ENCODE peak calls at places on chromosome 15, in seven cellular contexts. U is transverse colon, T is ovary, A is Peyer's patch, F is kidney, V is adrenal gland, R is psoas muscle. B is an unnamed sample. For H3K4me1, the result is how much of the 10 kb centered on the place peaks cover.

GRCh38 chr15:46857103-46857502 is 860.2 kb upstream of the SEMA6D start:
- DNase-seq in T (no peak), U (no peak), R (no peak), V (no peak), F (no peak), A (no peak), B (no peak)

GRCh38 chr15:83014205-83014653 is 2.8 kb upstream of the C15orf40 start:
- DNase-seq in R (no peak), T (no peak), V (no peak), U (no peak), F (no peak), A (no peak), B (no peak)

GRCh38 chr15:60054472-60054871 is 50.4 kb downstream of the FOXB1 start:
- DNase-seq in R (no peak), F (no peak), T (no peak), U (no peak), A (no peak), V (no peak), B (no peak)

GRCh38 chr15:41936155-41936554 is 36.2 kb downstream of the EHD4 start:
- DNase-seq in V (no peak), U (no peak), R (no peak), A (no peak), T (no peak), F (no peak), B (no peak)

GRCh38 chr15:89003865-89004725 is 84.2 kb upstream of the ABHD2 start:
- DNase-seq in F (no peak), T (no peak), V (no peak), A (no peak), R (peak), U (no peak), B (no peak)

GRCh38 chr15:39139431-39140059 is 441.3 kb upstream of the THBS1 start:
- DNase-seq in A (no peak), T (no peak), F (no peak), U (no peak), V (no peak), R (no peak), B (no peak)

GRCh38 chr15:38129531-38130199 is 123.0 kb upstream of the SPRED1 start:
- DNase-seq in F (peak), A (peak), T (peak), U (peak), R (peak), V (peak), B (peak)

GRCh38 chr15:51759557-51760070 is 8.2 kb downstream of the TMOD2 start:
- DNase-seq in V (no peak), R (no peak), A (peak), F (no peak), U (peak), T (peak), B (peak)

GRCh38 chr15:89317188-89317720 is 17.4 kb downstream of the POLG start:
- DNase-seq in V (no peak), U (no peak), F (no peak), R (no peak), A (no peak), T (no peak), B (no peak)

GRCh38 chr15:99925661-99926461 is 192.6 kb upstream of the LYSMD4 start:
- DNase-seq in T (peak), U (peak), V (peak), R (peak), F (peak), A (peak), B (peak)

GRCh38 chr15:69718445-69718844 is 265.8 kb downstream of the RPLP1 start:
- DNase-seq in T (no peak), A (no peak), F (no peak), R (no peak), U (no peak), V (no peak), B (no peak)

GRCh38 chr15:48996276-48996675 is 32.6 kb upstream of the SHC4 start:
- DNase-seq in A (no peak), U (no peak), F (no peak), V (no peak), T (no peak), R (no peak), B (no peak)

GRCh38 chr15:95799286-95800187 is 531.0 kb upstream of the NR2F2 start:
- DNase-seq in R (no peak), F (no peak), A (no peak), U (no peak), T (no peak), V (no peak), B (no peak)

GRCh38 chr15:33985751-33986150 is 17.5 kb downstream of the CHRM5 start:
- DNase-seq in U (no peak), R (no peak), T (no peak), F (no peak), V (no peak), A (no peak), B (no peak)

GRCh38 chr15:36053746-36054145 is 507.8 kb upstream of the DPH6 start:
- DNase-seq in R (no peak), V (no peak), F (no peak), U (no peak), T (no peak), A (no peak), B (no peak)

GRCh38 chr15:74832826-74833225 is 6.4 kb downstream of the CPLX3 start:
- DNase-seq in U (no peak), F (no peak), V (no peak), R (no peak), A (no peak), T (no peak), B (no peak)
- H3K4me3 ChIP-seq in U (no peak), F (no peak), V (no peak), R (no peak), A (no peak), T (no peak), B (no peak)

GRCh38 chr15:101070502-101071273 is 151.5 kb downstream of the LRRK1 start:
- DNase-seq in R (no peak), U (no peak), T (peak), F (peak), A (no peak), V (no peak), B (no peak)
- H3K4me1 ChIP-seq in R (under half), U (under half), T (under half), F (under half), A (under half), V (under half), B (under half)

GRCh38 chr15:77659350-77660321 is 26.9 kb upstream of the LINGO1 start:
- DNase-seq in V (peak), A (peak), F (no peak), T (peak), R (peak), U (peak), B (no peak)
- TF ChIP-seq CTCF in V (peak), A (peak), F (peak), T (no peak), R (peak), U (peak), B (peak)

GRCh38 chr15:57150066-57150865 is 226.0 kb upstream of the CGNL1 start:
- DNase-seq in R (no peak), A (no peak), U (no peak), T (no peak), V (no peak), F (no peak), B (no peak)
- H3K4me3 ChIP-seq in R (no peak), A (no peak), U (no peak), T (no peak), V (no peak), F (no peak), B (no peak)

B was measured in upper lobe of right lung.